ENCODE peak calls at places on chromosomes 4 and X, in ten cellular contexts. One of them, this sample, is unnamed.

GRCh38 chr4:159227378-159227777 is 124.5 kb downstream of the RAPGEF2 start:
- DNase-seq in adrenal gland: no peak
- DNase-seq in foreskin fibroblast: no peak
- DNase-seq in sigmoid colon: no peak
- DNase-seq in H9: no peak
- DNase-seq in AG04450: no peak
- DNase-seq in tibial artery: no peak
- DNase-seq in CD4-positive, alpha-beta T cell: no peak
- DNase-seq in IMR-90: peak
- DNase-seq in endodermal cell: no peak
- DNase-seq in this sample: no peak

GRCh38 chrX:123184858-123185251 is 777 bp downstream of the GRIA3 start:
- DNase-seq in sigmoid colon: no peak
- DNase-seq in IMR-90: no peak
- DNase-seq in CD4-positive, alpha-beta T cell: no peak
- DNase-seq in foreskin fibroblast: no peak
- DNase-seq in tibial artery: peak
- DNase-seq in AG04450: no peak
- DNase-seq in endodermal cell: peak
- DNase-seq in H9: peak
- DNase-seq in adrenal gland: peak
- DNase-seq in this sample: no peak

GRCh38 chrX:117053260-117053659 is 590.5 kb upstream of the CT83 start:
- DNase-seq in adrenal gland: no peak
- DNase-seq in H9: no peak
- DNase-seq in tibial artery: no peak
- DNase-seq in CD4-positive, alpha-beta T cell: no peak
- DNase-seq in foreskin fibroblast: no peak
- DNase-seq in endodermal cell: no peak
- DNase-seq in sigmoid colon: no peak
- DNase-seq in IMR-90: no peak
- DNase-seq in AG04450: no peak
- DNase-seq in this sample: no peak

GRCh38 chr4:173517781-173518371 is 12.2 kb downstream of the HAND2 start:
- DNase-seq in tibial artery: peak
- DNase-seq in H9: peak
- DNase-seq in AG04450: no peak
- DNase-seq in foreskin fibroblast: no peak
- DNase-seq in endodermal cell: peak
- DNase-seq in CD4-positive, alpha-beta T cell: no peak
- DNase-seq in IMR-90: no peak
- DNase-seq in sigmoid colon: peak
- DNase-seq in adrenal gland: no peak
- DNase-seq in this sample: no peak

GRCh38 chr4:118816538-118817177 is 19.3 kb downstream of the SEC24D start:
- DNase-seq in CD4-positive, alpha-beta T cell: no peak
- DNase-seq in foreskin fibroblast: peak
- DNase-seq in tibial artery: no peak
- DNase-seq in H9: no peak
- DNase-seq in sigmoid colon: no peak
- DNase-seq in endodermal cell: no peak
- DNase-seq in adrenal gland: no peak
- DNase-seq in IMR-90: peak
- DNase-seq in AG04450: peak
- DNase-seq in this sample: no peak

GRCh38 chrX:150352114-150352513 is 11.0 kb upstream of the MAMLD1 start:
- DNase-seq in endodermal cell: no peak
- DNase-seq in foreskin fibroblast: peak
- DNase-seq in AG04450: no peak
- DNase-seq in H9: no peak
- DNase-seq in adrenal gland: no peak
- DNase-seq in tibial artery: no peak
- DNase-seq in CD4-positive, alpha-beta T cell: no peak
- DNase-seq in sigmoid colon: no peak
- DNase-seq in IMR-90: peak
- DNase-seq in this sample: no peak

GRCh38 chr4:85475631-85476233 is 782 bp downstream of the ARHGAP24 start:
- DNase-seq in CD4-positive, alpha-beta T cell: no peak
- DNase-seq in IMR-90: no peak
- DNase-seq in endodermal cell: no peak
- DNase-seq in sigmoid colon: no peak
- DNase-seq in adrenal gland: no peak
- DNase-seq in AG04450: no peak
- DNase-seq in H9: no peak
- DNase-seq in tibial artery: no peak
- DNase-seq in foreskin fibroblast: peak
- DNase-seq in this sample: no peak

GRCh38 chrX:26783512-26784225 is 567.7 kb downstream of the MAGEB5 start:
- DNase-seq in endodermal cell: peak
- DNase-seq in H9: peak
- DNase-seq in adrenal gland: peak
- DNase-seq in CD4-positive, alpha-beta T cell: no peak
- DNase-seq in sigmoid colon: no peak
- DNase-seq in AG04450: no peak
- DNase-seq in IMR-90: peak
- DNase-seq in tibial artery: no peak
- DNase-seq in foreskin fibroblast: no peak
- DNase-seq in this sample: no peak

GRCh38 chrX:154731881-154732280 is 19.0 kb downstream of the GAB3 start:
- DNase-seq in foreskin fibroblast: no peak
- DNase-seq in adrenal gland: no peak
- DNase-seq in CD4-positive, alpha-beta T cell: no peak
- DNase-seq in AG04450: no peak
- DNase-seq in endodermal cell: no peak
- DNase-seq in tibial artery: no peak
- DNase-seq in IMR-90: peak
- DNase-seq in H9: no peak
- DNase-seq in sigmoid colon: no peak
- DNase-seq in this sample: no peak

GRCh38 chr4:104859601-104860000 is 287.1 kb upstream of the TET2 start:
- DNase-seq in AG04450: no peak
- DNase-seq in IMR-90: no peak
- DNase-seq in sigmoid colon: no peak
- DNase-seq in H9: no peak
- DNase-seq in adrenal gland: no peak
- DNase-seq in CD4-positive, alpha-beta T cell: no peak
- DNase-seq in tibial artery: no peak
- DNase-seq in endodermal cell: peak
- DNase-seq in foreskin fibroblast: no peak
- DNase-seq in this sample: no peak

DNA sequence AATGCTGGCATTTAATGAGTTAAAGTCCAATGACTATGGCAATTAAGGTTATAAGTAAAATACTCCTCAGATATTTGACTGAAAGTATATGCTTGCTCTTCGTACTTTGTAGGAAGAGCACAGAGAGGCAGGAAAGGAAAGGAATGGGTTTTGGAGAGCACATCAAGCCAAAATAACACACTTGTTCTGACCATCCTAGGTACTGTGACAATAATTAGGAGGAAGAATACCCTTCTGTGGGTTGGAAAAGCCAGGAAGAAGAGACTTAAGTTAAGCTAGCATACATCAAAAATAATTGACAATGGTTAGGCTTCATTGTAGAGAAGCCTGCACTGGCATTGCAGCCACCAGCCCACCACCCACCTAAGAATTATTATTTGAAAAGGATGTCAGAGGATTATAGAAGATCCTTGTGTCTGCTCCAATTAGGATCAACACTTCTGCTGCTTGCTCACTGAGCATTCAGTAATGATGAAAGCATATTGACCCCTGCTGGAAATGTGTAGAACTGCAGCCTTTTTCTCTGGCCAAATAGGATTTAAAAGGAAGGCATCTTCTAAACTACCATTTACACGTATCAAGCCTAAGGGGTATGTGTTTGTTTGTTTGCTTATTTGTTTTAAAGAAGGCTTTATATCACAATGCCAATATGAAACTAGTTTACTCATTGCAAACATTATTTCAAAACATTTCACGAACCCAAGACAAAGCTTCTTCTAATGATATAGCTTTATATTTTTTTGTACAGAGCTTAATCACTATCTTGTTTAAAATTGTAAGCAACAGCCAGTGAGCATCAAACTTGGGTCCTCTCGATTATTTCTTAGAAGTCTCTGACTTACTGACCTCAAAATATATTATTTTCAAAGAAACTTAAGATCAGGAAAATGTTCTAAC is 286.2 kb upstream of the TET2 start:
- DNase-seq in sigmoid colon: peak
- DNase-seq in AG04450: peak
- DNase-seq in CD4-positive, alpha-beta T cell: peak
- DNase-seq in H9: peak
- DNase-seq in adrenal gland: peak
- DNase-seq in endodermal cell: peak
- DNase-seq in foreskin fibroblast: peak
- DNase-seq in tibial artery: no peak
- DNase-seq in IMR-90: peak
- DNase-seq in this sample: no peak
- TF ChIP-seq CTCF in sigmoid colon: peak
- TF ChIP-seq CTCF in AG04450: peak
- TF ChIP-seq CTCF in CD4-positive, alpha-beta T cell: peak
- TF ChIP-seq CTCF in H9: peak
- TF ChIP-seq CTCF in adrenal gland: peak
- TF ChIP-seq CTCF in endodermal cell: peak
- TF ChIP-seq CTCF in foreskin fibroblast: peak
- TF ChIP-seq CTCF in tibial artery: peak
- TF ChIP-seq CTCF in IMR-90: peak
- TF ChIP-seq CTCF in this sample: peak

GRCh38 chrX:85114776-85115175 is 111.1 kb downstream of the APOOL start:
- DNase-seq in adrenal gland: no peak
- DNase-seq in IMR-90: no peak
- DNase-seq in endodermal cell: no peak
- DNase-seq in CD4-positive, alpha-beta T cell: no peak
- DNase-seq in H9: no peak
- DNase-seq in foreskin fibroblast: no peak
- DNase-seq in AG04450: no peak
- DNase-seq in sigmoid colon: no peak
- DNase-seq in tibial artery: no peak
- DNase-seq in this sample: no peak
- TF ChIP-seq CTCF in adrenal gland: no peak
- TF ChIP-seq CTCF in IMR-90: no peak
- TF ChIP-seq CTCF in endodermal cell: no peak
- TF ChIP-seq CTCF in CD4-positive, alpha-beta T cell: no peak
- TF ChIP-seq CTCF in H9: no peak
- TF ChIP-seq CTCF in foreskin fibroblast: no peak
- TF ChIP-seq CTCF in AG04450: no peak
- TF ChIP-seq CTCF in sigmoid colon: no peak
- TF ChIP-seq CTCF in tibial artery: no peak
- TF ChIP-seq CTCF in this sample: no peak

GRCh38 chrX:78104447-78105176 is 564 bp downstream of the PGK1 start:
- DNase-seq in sigmoid colon: peak
- DNase-seq in tibial artery: peak
- DNase-seq in endodermal cell: peak
- DNase-seq in adrenal gland: peak
- DNase-seq in IMR-90: peak
- DNase-seq in H9: no peak
- DNase-seq in CD4-positive, alpha-beta T cell: no peak
- DNase-seq in AG04450: no peak
- DNase-seq in foreskin fibroblast: peak
- DNase-seq in this sample: peak

GRCh38 chrX:78103001-78103634 is 930 bp upstream of the PGK1 start:
- DNase-seq in foreskin fibroblast: no peak
- DNase-seq in adrenal gland: no peak
- DNase-seq in CD4-positive, alpha-beta T cell: no peak
- DNase-seq in H9: no peak
- DNase-seq in tibial artery: no peak
- DNase-seq in AG04450: no peak
- DNase-seq in sigmoid colon: no peak
- DNase-seq in endodermal cell: no peak
- DNase-seq in IMR-90: no peak
- DNase-seq in this sample: no peak

GRCh38 chrX:78105944-78106650 is 2.0 kb downstream of the PGK1 start:
- DNase-seq in foreskin fibroblast: no peak
- DNase-seq in adrenal gland: no peak
- DNase-seq in H9: no peak
- DNase-seq in CD4-positive, alpha-beta T cell: no peak
- DNase-seq in tibial artery: no peak
- DNase-seq in AG04450: no peak
- DNase-seq in endodermal cell: no peak
- DNase-seq in sigmoid colon: no peak
- DNase-seq in IMR-90: no peak
- DNase-seq in this sample: no peak

GRCh38 chrX:78102100-78102499 is 1.9 kb upstream of the PGK1 start:
- DNase-seq in tibial artery: no peak
- DNase-seq in foreskin fibroblast: no peak
- DNase-seq in adrenal gland: no peak
- DNase-seq in H9: no peak
- DNase-seq in sigmoid colon: no peak
- DNase-seq in endodermal cell: no peak
- DNase-seq in CD4-positive, alpha-beta T cell: no peak
- DNase-seq in IMR-90: peak
- DNase-seq in AG04450: no peak
- DNase-seq in this sample: no peak

GRCh38 chrX:78103656-78104446 is at the start of gene PGK1:
- DNase-seq in endodermal cell: peak
- DNase-seq in AG04450: peak
- DNase-seq in sigmoid colon: peak
- DNase-seq in adrenal gland: peak
- DNase-seq in tibial artery: peak
- DNase-seq in foreskin fibroblast: peak
- DNase-seq in IMR-90: peak
- DNase-seq in CD4-positive, alpha-beta T cell: peak
- DNase-seq in H9: peak
- DNase-seq in this sample: peak
- TF ChIP-seq CTCF in endodermal cell: no peak
- TF ChIP-seq CTCF in AG04450: no peak
- TF ChIP-seq CTCF in sigmoid colon: no peak
- TF ChIP-seq CTCF in adrenal gland: no peak
- TF ChIP-seq CTCF in tibial artery: no peak
- TF ChIP-seq CTCF in foreskin fibroblast: no peak
- TF ChIP-seq CTCF in IMR-90: no peak
- TF ChIP-seq CTCF in CD4-positive, alpha-beta T cell: no peak
- TF ChIP-seq CTCF in H9: no peak
- TF ChIP-seq CTCF in this sample: no peak

DNA sequence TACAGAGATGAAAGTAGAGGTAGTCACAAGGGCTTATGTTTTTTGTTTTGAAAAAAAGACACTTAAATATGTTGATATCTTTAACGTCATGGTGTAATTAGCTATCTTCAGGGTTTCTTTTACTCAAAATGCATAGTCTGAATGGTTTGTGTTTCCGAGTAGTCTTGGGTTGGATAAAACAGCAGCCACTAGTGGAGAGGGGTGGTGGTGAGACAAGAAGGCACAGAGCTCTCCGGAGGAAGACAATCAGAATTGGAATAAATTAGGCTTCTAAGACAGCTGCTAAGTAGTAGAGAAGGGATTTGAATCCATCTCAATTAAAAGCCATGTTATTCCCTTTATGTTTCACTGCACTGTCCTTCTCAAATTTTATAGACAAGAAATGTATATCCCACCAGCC is 240.4 kb upstream of the VEGFC start:
- DNase-seq in foreskin fibroblast: no peak
- DNase-seq in endodermal cell: no peak
- DNase-seq in H9: no peak
- DNase-seq in sigmoid colon: no peak
- DNase-seq in AG04450: no peak
- DNase-seq in IMR-90: no peak
- DNase-seq in CD4-positive, alpha-beta T cell: no peak
- DNase-seq in adrenal gland: no peak
- DNase-seq in tibial artery: no peak
- DNase-seq in this sample: no peak
- TF ChIP-seq CTCF in foreskin fibroblast: peak
- TF ChIP-seq CTCF in endodermal cell: peak
- TF ChIP-seq CTCF in H9: peak
- TF ChIP-seq CTCF in sigmoid colon: no peak
- TF ChIP-seq CTCF in AG04450: peak
- TF ChIP-seq CTCF in IMR-90: no peak
- TF ChIP-seq CTCF in CD4-positive, alpha-beta T cell: no peak
- TF ChIP-seq CTCF in adrenal gland: no peak
- TF ChIP-seq CTCF in tibial artery: no peak
- TF ChIP-seq CTCF in this sample: no peak